ENCODE peak calls at places on chromosomes 12 and 14, in seven cellular contexts. I, F, D, L, K, X and W are unnamed samples.
A peak's percentile ranks its signal among the peaks of the same experiment; 100 is the strongest.

GRCh38 chr12:14937014-14937413 is 1.3 kb downstream of the ERP27 start:
- DNase-seq in F (no peak), L (no peak), K (no peak), D (no peak), X (no peak), I (no peak), W (no peak)

GRCh38 chr14:23573384-23573783 is 5.2 kb downstream of the JPH4 start:
- DNase-seq in D (no peak), X (no peak), L (no peak), K (no peak), I (no peak), F (no peak), W (no peak)

GRCh38 chr12:108832730-108833354 is 24.5 kb downstream of the SSH1 start:
- DNase-seq in F (no peak), I (peak; percentile 91), L (peak; percentile 50), K (no peak), X (no peak), D (no peak), W (no peak)

GRCh38 chr14:92888896-92889295 is 34.1 kb upstream of the CHGA start:
- DNase-seq in F (no peak), L (no peak), I (no peak), X (no peak), K (no peak), D (peak; percentile 39), W (no peak)

GRCh38 chr12:54431911-54432814 is 13.1 kb upstream of the ITGA5 start:
- DNase-seq in L (peak; percentile 70), F (no peak), K (peak; percentile 82), I (peak; percentile 80), X (no peak), D (peak; percentile 52), W (peak; percentile 97)

GRCh38 chr12:12718853-12719252 is 1.7 kb downstream of the CDKN1B start:
- DNase-seq in F (no peak), L (peak; percentile 39), I (peak; percentile 76), X (no peak), D (peak; percentile 54), K (no peak), W (no peak)

GRCh38 chr14:83826838-83827237 is 1703.1 kb upstream of the FLRT2 start:
- DNase-seq in X (no peak), L (peak; percentile 6), D (no peak), K (no peak), F (no peak), I (peak; percentile 76), W (no peak)

GRCh38 chr12:75981773-75982564 is 49.6 kb downstream of the PHLDA1 start:
- DNase-seq in D (no peak), X (no peak), L (peak; percentile 85), I (peak; percentile 75), K (no peak), F (no peak), W (no peak)

GRCh38 chr12:26252946-26253345 is 57.6 kb downstream of the SSPN start:
- DNase-seq in F (no peak), X (no peak), L (no peak), I (no peak), D (no peak), K (no peak), W (no peak)

GRCh38 chr14:23302290-23303225 is at the start of gene PPP1R3E:
- DNase-seq in I (peak; percentile 41), X (no peak), D (peak; percentile 80), F (peak; percentile 95), K (peak; percentile 83), L (peak; percentile 74), W (peak; percentile 85)

GRCh38 chr14:87899228-87899627 is 93.8 kb downstream of the GALC start:
- DNase-seq in F (no peak), D (no peak), I (no peak), X (no peak), L (no peak), K (no peak), W (no peak)

GRCh38 chr14:71591929-71592328 is 340.3 kb upstream of the RGS6 start:
- DNase-seq in K (no peak), D (peak; percentile 79), F (no peak), I (peak; percentile 64), X (no peak), L (no peak), W (no peak)

GRCh38 chr14:68549966-68550705 is 242.7 kb downstream of the ZFP36L1 start:
- DNase-seq in D (no peak), X (no peak), I (no peak), K (no peak), L (peak; percentile 50), F (no peak), W (no peak)

GRCh38 chr14:87052646-87053225 is 940.2 kb downstream of the GALC start:
- DNase-seq in I (no peak), K (no peak), D (no peak), X (no peak), F (no peak), L (no peak), W (no peak)

GRCh38 chr12:46603776-46604456 is 221.9 kb downstream of the SLC38A4 start:
- DNase-seq in F (no peak), I (no peak), D (no peak), K (no peak), L (no peak), X (no peak), W (no peak)

GRCh38 chr12:115134298-115134697 is 450.3 kb upstream of the TBX3 start:
- DNase-seq in L (no peak), F (no peak), X (no peak), D (no peak), I (no peak), K (no peak), W (no peak)

GRCh38 chr14:97106609-97107008 is 309.4 kb downstream of the VRK1 start:
- DNase-seq in I (no peak), X (no peak), L (no peak), F (no peak), K (no peak), D (no peak), W (no peak)

GRCh38 chr12:89574736-89575208 is 48.9 kb upstream of the POC1B start:
- DNase-seq in K (no peak), D (peak; percentile 88), X (no peak), I (peak; percentile 75), F (no peak), L (peak; percentile 24), W (no peak)

GRCh38 chr12:69388371-69388770 is 28.8 kb downstream of the YEATS4 start:
- DNase-seq in I (peak; percentile 81), F (no peak), D (peak; percentile 57), K (no peak), L (peak; percentile 68), X (no peak), W (no peak)

GRCh38 chr14:60317609-60318008 is 68.6 kb downstream of the PPM1A start:
- DNase-seq in D (no peak), F (no peak), L (no peak), I (no peak), K (no peak), X (no peak), W (no peak)

GRCh38 chr14:99261916-99262787 is 9.8 kb downstream of the BCL11B start:
- DNase-seq in L (no peak), X (no peak), F (peak; percentile 73), D (no peak), K (no peak), I (no peak), W (peak; percentile 43)

GRCh38 chr12:124525455-124525854 is 42.0 kb downstream of the NCOR2 start:
- DNase-seq in F (no peak), L (no peak), I (no peak), K (peak; percentile 92), D (no peak), X (no peak), W (no peak)

DNA sequence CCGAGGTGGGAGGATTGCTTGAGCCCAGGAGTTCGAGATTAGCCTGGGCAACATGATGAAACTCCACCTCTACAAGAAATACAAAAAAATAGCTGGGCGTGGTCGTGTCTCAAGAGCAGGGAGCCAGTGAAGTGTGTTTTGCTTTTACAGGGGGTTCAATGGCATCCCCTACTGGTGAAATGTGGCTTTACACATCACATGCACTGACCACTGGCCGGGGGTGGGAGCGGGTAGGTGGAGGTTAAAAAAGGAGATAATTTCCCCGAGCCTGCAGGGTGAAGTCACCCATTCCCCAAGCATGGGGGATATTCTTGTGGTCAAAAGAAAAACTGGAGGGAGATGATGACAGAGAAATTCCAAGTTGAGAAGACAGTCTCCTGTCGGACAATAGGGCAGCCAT is 63.6 kb upstream of the PWP1 start:
- DNase-seq in X (no peak), D (peak; percentile 59), I (peak; percentile 3), K (no peak), F (no peak), L (peak; percentile 47), W (no peak)
- TF ChIP-seq CTCF in X (peak; percentile 19), D (peak; percentile 90), I (peak; percentile 41), K (peak; percentile 6), F (no peak), L (peak; percentile 48), W (peak; percentile 38)

GRCh38 chr12:16349132-16349463 is 1.7 kb downstream of the MGST1 start:
- DNase-seq in X (no peak), D (peak; percentile 90), K (peak; percentile 68), L (peak; percentile 92), F (no peak), I (peak; percentile 96), W (no peak)
- H3K4me3 ChIP-seq in X (peak overlapping the region; percentile 53), D (peak overlapping the region; percentile 97), K (peak overlapping the region; percentile 55), L (peak overlapping the region; percentile 76), F (no peak overlapping the region), I (peak overlapping the region; percentile 93), W (peak overlapping the region; percentile 54)

DNA sequence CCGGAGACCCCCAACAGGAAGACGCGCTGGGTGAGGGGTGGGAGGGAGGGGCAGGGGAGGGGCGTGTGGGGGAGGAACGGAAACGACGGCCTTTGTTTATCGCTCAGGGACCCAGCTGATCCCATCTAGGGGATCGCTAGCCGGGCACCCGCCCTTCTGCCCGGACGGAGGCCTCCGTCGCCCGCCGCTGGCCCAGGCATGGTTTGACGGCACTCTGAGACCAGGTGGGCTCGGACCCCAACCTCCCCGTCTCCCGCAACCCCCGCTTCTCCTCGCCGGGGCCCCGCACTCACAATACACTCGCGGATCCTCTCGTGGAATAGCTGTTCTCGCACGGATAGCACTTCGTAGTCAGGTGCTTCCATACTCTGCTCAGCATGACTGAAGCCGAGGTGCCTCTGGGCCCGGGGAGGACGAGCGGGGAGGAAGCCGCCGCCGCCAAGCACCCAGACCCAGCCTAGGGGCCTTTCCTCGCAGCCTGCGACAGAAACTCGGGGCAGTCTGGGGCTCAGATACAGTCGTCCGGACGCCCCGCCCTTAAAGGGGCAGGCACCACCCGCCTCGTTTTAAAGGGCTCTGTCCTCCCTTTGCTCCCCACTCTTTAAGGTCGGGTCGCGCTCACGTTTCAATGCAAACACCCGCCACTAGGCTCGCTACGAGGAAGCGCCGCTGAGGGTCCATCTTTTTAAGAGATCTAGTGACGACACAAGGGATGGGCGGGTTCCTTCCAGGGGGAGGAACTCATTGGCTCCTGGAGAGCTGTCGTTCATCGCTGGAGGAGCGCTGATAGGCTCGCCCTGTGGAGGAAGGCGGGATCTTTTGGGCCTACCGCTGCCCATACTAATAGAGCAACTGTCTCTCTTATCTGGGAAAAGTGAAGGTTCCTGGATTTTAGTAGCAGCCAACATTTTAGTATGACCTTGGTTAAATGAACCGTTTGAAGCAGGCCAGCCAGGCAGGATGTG is at the start of gene LMBR1L:
- DNase-seq in K (peak; percentile 97), I (peak; percentile 98), D (peak; percentile 99), F (peak; percentile 96), X (peak; percentile 95), L (peak; percentile 99), W (peak; percentile 93)
- TF ChIP-seq CTCF in K (peak; percentile 47), I (peak; percentile 54), D (peak; percentile 49), F (peak; percentile 57), X (peak; percentile 27), L (no peak), W (no peak)

DNA sequence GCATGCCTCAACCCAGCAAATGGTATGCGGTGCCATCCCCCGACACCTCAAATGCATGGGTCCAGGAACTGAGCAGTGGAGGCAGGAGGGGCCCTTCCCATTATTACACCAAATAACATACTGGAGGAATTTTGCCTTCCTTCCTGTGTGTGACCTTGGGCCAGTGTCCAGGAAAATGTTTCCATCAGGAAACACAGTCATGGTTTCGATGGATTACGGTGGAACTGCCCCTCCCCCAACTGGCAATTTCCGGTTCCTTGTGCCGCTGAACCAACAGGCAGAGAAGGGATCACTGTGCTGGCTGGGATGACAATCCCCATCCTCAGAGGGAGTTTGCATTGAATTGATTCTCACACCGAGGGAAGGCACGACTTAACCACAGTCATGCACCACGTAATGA is 9.1 kb upstream of the CDC42BPB start:
- DNase-seq in L (no peak), F (no peak), D (no peak), K (peak; percentile 67), X (no peak), I (no peak), W (no peak)
- H3K4me3 ChIP-seq in L (no peak overlapping the region), F (no peak overlapping the region), D (no peak overlapping the region), K (no peak overlapping the region), X (no peak overlapping the region), I (no peak overlapping the region), W (no peak overlapping the region)